ENCODE peak calls at places on chromosomes 13 and 19, in five cellular contexts. H is omental fat pad, O is HFF-Myc, Q is lung, E is ovary. L is an unnamed sample.

GRCh38 chr13:106865706-106866288 is 297.9 kb upstream of the ARGLU1 start:
- DNase-seq in O (no peak), H (no peak), Q (no peak), E (no peak), L (peak; percentile 51)

GRCh38 chr19:37217533-37217854 is 520 bp upstream of the ZNF383 start:
- DNase-seq in O (no peak), H (no peak), Q (no peak), E (no peak), L (no peak)

GRCh38 chr13:44713793-44714469 is 137.8 kb upstream of the TSC22D1 start:
- DNase-seq in O (peak; percentile 94), E (no peak), Q (no peak), H (no peak), L (no peak)

GRCh38 chr19:47082493-47082892 is 31.1 kb downstream of the ZC3H4 start:
- DNase-seq in O (no peak), H (no peak), Q (no peak), E (no peak), L (no peak)

GRCh38 chr19:55463583-55464031 is 944 bp downstream of the C19orf85 start:
- DNase-seq in O (no peak), E (no peak), Q (no peak), H (no peak), L (no peak)

GRCh38 chr13:94315188-94315587 is 164.3 kb downstream of the DCT start:
- DNase-seq in H (no peak), O (no peak), E (no peak), Q (no peak), L (no peak)

GRCh38 chr19:18674616-18675015 is 8.9 kb upstream of the CRTC1 start:
- DNase-seq in E (no peak), O (no peak), H (no peak), Q (no peak), L (no peak)

GRCh38 chr13:47110141-47110540 is 213.3 kb upstream of the HTR2A start:
- DNase-seq in E (no peak), H (no peak), Q (no peak), O (no peak), L (no peak)

GRCh38 chr13:89269737-89270136 is 1598.6 kb downstream of the SLITRK5 start:
- DNase-seq in E (no peak), H (no peak), Q (no peak), O (no peak), L (no peak)

GRCh38 chr13:98143601-98144500 is 957 bp downstream of the FARP1 start:
- DNase-seq in E (peak; percentile 49), H (no peak), O (no peak), Q (no peak), L (no peak)

GRCh38 chr13:24127116-24127631 is 33.3 kb upstream of the SPATA13 start:
- DNase-seq in E (no peak), O (no peak), H (no peak), Q (no peak), L (no peak)

DNA sequence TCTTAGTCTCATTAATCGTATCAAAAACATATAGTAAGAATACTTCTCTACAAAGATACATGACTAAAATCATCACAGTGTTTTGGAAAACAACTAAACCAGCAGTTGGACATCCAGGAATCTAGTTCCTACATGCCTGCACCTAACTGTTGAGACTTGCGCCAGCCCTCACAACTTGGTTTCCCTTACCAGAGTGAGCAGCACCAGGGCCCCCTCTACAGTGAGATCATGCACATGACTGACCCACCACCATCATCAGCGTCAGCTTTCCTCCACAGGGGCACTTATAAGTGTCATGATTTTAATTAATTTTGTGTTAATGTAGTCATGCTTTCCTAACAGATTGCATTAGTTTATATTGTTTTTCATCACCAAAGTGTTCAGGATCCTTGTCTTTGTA is 1322.0 kb downstream of the EFNB2 start:
- DNase-seq in Q (no peak), O (no peak), E (no peak), H (no peak), L (no peak)
- TF ChIP-seq CTCF in Q (no peak), O (no peak), E (no peak), H (no peak), L (no peak)

GRCh38 chr19:5891938-5892771 is 11.4 kb downstream of the NDUFA11 start:
- DNase-seq in H (no peak), O (no peak), Q (no peak), E (no peak), L (no peak)
- TF ChIP-seq CTCF in H (peak; percentile 39), O (peak; percentile 72), Q (peak; percentile 48), E (no peak), L (peak; percentile 66)

GRCh38 chr13:75554981-75555380 is 5.4 kb downstream of the UCHL3 start:
- DNase-seq in E (no peak), O (no peak), H (no peak), Q (no peak), L (no peak)
- TF ChIP-seq CTCF in E (no peak), O (no peak), H (no peak), Q (no peak), L (no peak)

GRCh38 chr19:38952395-38953165 is 21.8 kb downstream of the MRPS12 start:
- DNase-seq in H (no peak), O (no peak), Q (peak; percentile 41), E (no peak), L (peak; percentile 33)
- TF ChIP-seq CTCF in H (no peak), O (no peak), Q (no peak), E (no peak), L (peak; percentile 61)

GRCh38 chr19:4952945-4953344 is 16.0 kb upstream of the KDM4B start:
- DNase-seq in Q (no peak), O (no peak), H (no peak), E (no peak), L (no peak)

GRCh38 chr19:4951671-4952070 is 17.2 kb upstream of the KDM4B start:
- DNase-seq in H (no peak), Q (no peak), O (no peak), E (no peak), L (no peak)

GRCh38 chr19:4957981-4958380 is 10.9 kb upstream of the KDM4B start:
- DNase-seq in Q (no peak), H (no peak), O (no peak), E (no peak), L (no peak)

DNA sequence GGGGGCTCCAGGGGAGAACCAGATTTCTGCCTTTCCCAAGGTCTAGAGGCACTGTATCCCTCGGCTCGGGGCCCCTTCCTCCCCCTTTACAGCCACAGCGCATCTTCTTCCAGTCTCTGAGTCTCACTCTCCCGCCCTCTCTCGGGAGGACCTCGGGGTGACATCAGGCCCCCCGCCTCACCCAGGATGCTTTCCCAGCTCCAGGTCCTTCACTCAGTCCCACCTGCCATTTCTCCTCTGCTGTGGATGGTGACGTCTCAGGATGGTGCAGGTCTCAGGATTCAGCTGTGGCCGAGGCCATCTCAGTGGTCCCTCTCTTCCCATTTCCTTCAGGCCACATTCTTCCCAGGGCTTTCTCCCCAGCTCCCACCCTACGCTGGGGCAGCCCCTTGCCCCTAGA is 13.6 kb upstream of the KDM4B start:
- DNase-seq in H (no peak), O (no peak), Q (no peak), E (no peak), L (no peak)
- TF ChIP-seq CTCF in H (no peak), O (no peak), Q (no peak), E (no peak), L (no peak)

GRCh38 chr19:45793178-45793564 is 526 bp upstream of the DMWD start:
- DNase-seq in O (no peak), Q (no peak), E (no peak), H (no peak), L (no peak)

GRCh38 chr19:45792482-45793177 is at the start of gene DMWD:
- DNase-seq in O (peak; percentile 95), E (peak; percentile 100), H (peak; percentile 99), Q (peak; percentile 100), L (peak; percentile 69)

GRCh38 chr19:45789035-45789786 is 3.4 kb downstream of the DMWD start:
- DNase-seq in E (no peak), H (no peak), O (no peak), Q (no peak), L (no peak)

GRCh38 chr19:45790942-45791341 is 1.7 kb downstream of the DMWD start:
- DNase-seq in O (no peak), H (no peak), Q (no peak), E (no peak), L (no peak)

GRCh38 chr19:45791744-45792481 is 732 bp downstream of the DMWD start:
- DNase-seq in E (no peak), Q (no peak), H (no peak), O (no peak), L (no peak)
- TF ChIP-seq CTCF in E (no peak), Q (no peak), H (no peak), O (no peak), L (no peak)

DNA sequence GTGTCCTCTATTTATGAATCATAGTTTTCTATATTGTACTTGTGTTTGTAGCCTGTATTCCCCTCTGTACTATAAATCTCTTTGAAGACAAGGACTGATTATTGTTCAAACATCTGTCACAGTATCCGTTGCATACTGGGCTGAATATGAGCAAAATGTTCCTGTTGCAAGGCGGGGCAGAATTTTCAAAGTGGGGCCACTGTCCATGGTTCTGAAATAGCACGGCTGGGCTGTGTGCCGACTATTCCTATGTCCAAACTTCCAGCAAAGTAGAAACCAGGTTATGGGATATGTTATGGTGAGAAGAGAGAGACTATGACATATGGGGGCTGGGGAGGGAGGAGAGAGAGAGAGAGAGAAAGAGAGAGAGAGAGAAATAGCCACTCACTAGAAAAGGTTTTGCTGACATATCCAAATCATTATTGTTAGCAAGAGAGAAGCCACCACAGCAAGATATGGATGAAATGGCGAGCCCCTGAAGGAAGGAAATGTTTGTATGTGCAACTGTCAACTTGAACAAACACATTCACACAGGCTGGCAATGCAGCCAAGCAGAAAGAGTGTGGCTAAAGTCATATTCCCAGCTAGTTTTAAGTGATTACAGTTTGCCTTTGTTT is 107.0 kb upstream of the GPR12 start:
- DNase-seq in H (no peak), Q (no peak), O (peak; percentile 7), E (no peak), L (no peak)
- TF ChIP-seq CTCF in H (no peak), Q (no peak), O (no peak), E (no peak), L (no peak)

L was measured in LNCaP clone FGC.